ENCODE peak calls at places on chromosomes 13 and 19, in six cellular contexts. K is neuronal stem cell, O is IMR-90, D is mesenchymal stem cell, X is H1, V is trophoblast cell. I is an unnamed sample.
A peak's percentile ranks its signal among the peaks of the same experiment; 100 is the strongest.

GRCh38 chr13:83538636-83539035 is 343.6 kb downstream of the SLITRK1 start:
- DNase-seq in K (no peak), O (no peak), D (no peak), X (no peak), V (no peak), I (no peak)

GRCh38 chr19:58009666-58010301 is 7.2 kb upstream of the ZNF606 start:
- DNase-seq in K (peak; percentile 29), O (peak; percentile 63), D (no peak), X (no peak), V (peak; percentile 71), I (peak; percentile 93)

GRCh38 chr19:55333870-55334269 is 5.8 kb upstream of the KMT5C start:
- DNase-seq in K (no peak), O (no peak), D (no peak), X (no peak), V (no peak), I (no peak)

GRCh38 chr13:51125495-51126226 is 14.6 kb upstream of the C13orf42 start:
- DNase-seq in K (peak; percentile 43), O (peak; percentile 54), D (peak; percentile 53), X (peak; percentile 77), V (peak; percentile 81), I (peak; percentile 85)

GRCh38 chr19:49343127-49343526 is 7.9 kb downstream of the CD37 start:
- DNase-seq in K (no peak), O (no peak), D (no peak), X (no peak), V (no peak), I (no peak)

GRCh38 chr19:58096884-58097283 is 1.1 kb downstream of the ZSCAN18 start:
- DNase-seq in K (no peak), O (no peak), D (no peak), X (no peak), V (no peak), I (no peak)

GRCh38 chr19:49749055-49749716 is 13.9 kb downstream of the TSKS start:
- DNase-seq in K (no peak), O (peak; percentile 37), D (peak; percentile 35), X (no peak), V (peak; percentile 29), I (peak; percentile 55)

GRCh38 chr13:23552661-23553060 is 17.6 kb upstream of the TNFRSF19 start:
- DNase-seq in K (no peak), O (no peak), D (no peak), X (no peak), V (no peak), I (no peak)

GRCh38 chr13:29423050-29423449 is 172.4 kb downstream of the SLC7A1 start:
- DNase-seq in K (peak; percentile 21), O (no peak), D (no peak), X (no peak), V (no peak), I (no peak)

GRCh38 chr13:45575146-45575829 is 40.3 kb downstream of the ERICH6B start:
- DNase-seq in K (no peak), O (no peak), D (no peak), X (no peak), V (no peak), I (no peak)

GRCh38 chr13:30907167-30907761 is 1.2 kb downstream of the MEDAG start:
- DNase-seq in K (no peak), O (peak; percentile 51), D (peak; percentile 95), X (no peak), V (no peak), I (peak; percentile 25)

GRCh38 chr13:99717959-99718674 is 216.8 kb downstream of the TM9SF2 start:
- DNase-seq in K (no peak), O (no peak), D (no peak), X (no peak), V (no peak), I (peak; percentile 54)

GRCh38 chr13:48896312-48896711 is 79.4 kb upstream of the FNDC3A start:
- DNase-seq in K (no peak), O (peak; percentile 87), D (peak; percentile 18), X (no peak), V (peak; percentile 74), I (no peak)

GRCh38 chr13:44474122-44474910 is 100.7 kb downstream of the SERP2 start:
- DNase-seq in K (no peak), O (peak; percentile 17), D (peak; percentile 13), X (no peak), V (peak; percentile 36), I (peak; percentile 76)

GRCh38 chr19:33905473-33905936 is 108.8 kb downstream of the KCTD15 start:
- DNase-seq in K (peak; percentile 12), O (no peak), D (no peak), X (no peak), V (no peak), I (peak; percentile 84)

GRCh38 chr19:35754365-35755139 is 2.3 kb downstream of the HSPB6 start:
- DNase-seq in K (no peak), O (no peak), D (no peak), X (no peak), V (no peak), I (no peak)

GRCh38 chr13:91313581-91313980 is 33.9 kb upstream of the MIR17HG start:
- DNase-seq in K (no peak), O (no peak), D (no peak), X (no peak), V (no peak), I (no peak)

GRCh38 chr13:91312324-91312723 is 35.2 kb upstream of the MIR17HG start:
- DNase-seq in K (no peak), O (no peak), D (no peak), X (no peak), V (no peak), I (no peak)

GRCh38 chr13:91308299-91308698 is 39.2 kb upstream of the MIR17HG start:
- DNase-seq in K (no peak), O (no peak), D (no peak), X (no peak), V (no peak), I (peak; percentile 45)

GRCh38 chr13:91313103-91313502 is 34.4 kb upstream of the MIR17HG start:
- DNase-seq in K (no peak), O (peak; percentile 1), D (peak; percentile 38), X (no peak), V (peak; percentile 35), I (peak; percentile 56)

GRCh38 chr13:91311491-91311890 is 36.0 kb upstream of the MIR17HG start:
- DNase-seq in K (no peak), O (no peak), D (no peak), X (no peak), V (no peak), I (no peak)
- H3K36me3 ChIP-seq in K (no peaks in the 10 kb centered on the region), O (no peaks in the 10 kb centered on the region), D (no peaks in the 10 kb centered on the region), X (no peaks in the 10 kb centered on the region), V (no peaks in the 10 kb centered on the region), I (no peaks in the 10 kb centered on the region)

DNA sequence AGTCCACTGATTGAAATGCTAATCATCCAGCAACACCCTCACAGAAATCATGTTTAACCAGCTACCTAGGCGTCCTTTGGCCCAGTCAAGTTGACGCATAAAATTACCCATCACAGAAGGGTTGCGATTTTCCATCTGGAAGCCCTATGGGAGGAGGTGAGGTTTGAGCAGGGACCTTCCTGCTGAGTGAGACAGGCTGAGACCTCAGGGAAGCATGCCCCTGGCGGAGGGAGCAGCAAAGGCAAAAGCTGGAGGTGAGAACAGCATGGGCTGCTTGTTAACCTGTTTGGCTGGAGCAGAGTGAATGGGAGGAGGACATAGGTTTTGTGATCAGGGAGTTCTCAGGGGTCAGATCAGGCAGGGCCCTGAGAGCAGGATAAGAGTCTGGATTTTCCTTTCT is 7.3 kb downstream of the TTC9B start:
- DNase-seq in K (no peak), O (no peak), D (no peak), X (no peak), V (no peak), I (peak; percentile 41)
- H2AK5ac ChIP-seq in K (no peak overlapping the region), O (no peak overlapping the region), D (no peak overlapping the region), X (no peak overlapping the region), V (no peak overlapping the region), I (no peak overlapping the region)

GRCh38 chr13:113087923-113088690 is 17.5 kb upstream of the F7 start:
- DNase-seq in K (no peak), O (no peak), D (no peak), X (no peak), V (no peak), I (no peak)

GRCh38 chr13:113088691-113089020 is 16.9 kb upstream of the F7 start:
- DNase-seq in K (no peak), O (no peak), D (no peak), X (no peak), V (no peak), I (no peak)

GRCh38 chr13:113084943-113085540 is 20.5 kb upstream of the F7 start:
- DNase-seq in K (no peak), O (no peak), D (no peak), X (no peak), V (no peak), I (no peak)

GRCh38 chr13:113086031-113086750 is 19.4 kb upstream of the F7 start:
- DNase-seq in K (no peak), O (peak; percentile 12), D (no peak), X (no peak), V (no peak), I (peak; percentile 54)

GRCh38 chr13:113086991-113087922 is 18.3 kb upstream of the F7 start:
- DNase-seq in K (no peak), O (no peak), D (no peak), X (no peak), V (no peak), I (no peak)
- H3K36me3 ChIP-seq in K (peaks cover 28% of the 10 kb centered on the region), O (no peaks in the 10 kb centered on the region), D (peaks cover 2% of the 10 kb centered on the region), X (peaks cover 8% of the 10 kb centered on the region), V (no peaks in the 10 kb centered on the region), I (no peaks in the 10 kb centered on the region)

GRCh38 chr13:21730186-21730880 is 59.5 kb downstream of the FGF9 start:
- DNase-seq in K (no peak), O (no peak), D (no peak), X (no peak), V (no peak), I (no peak)
- H2AK5ac ChIP-seq in K (no peak overlapping the region), O (no peak overlapping the region), D (no peak overlapping the region), X (no peak overlapping the region), V (no peak overlapping the region), I (no peak overlapping the region)

DNA sequence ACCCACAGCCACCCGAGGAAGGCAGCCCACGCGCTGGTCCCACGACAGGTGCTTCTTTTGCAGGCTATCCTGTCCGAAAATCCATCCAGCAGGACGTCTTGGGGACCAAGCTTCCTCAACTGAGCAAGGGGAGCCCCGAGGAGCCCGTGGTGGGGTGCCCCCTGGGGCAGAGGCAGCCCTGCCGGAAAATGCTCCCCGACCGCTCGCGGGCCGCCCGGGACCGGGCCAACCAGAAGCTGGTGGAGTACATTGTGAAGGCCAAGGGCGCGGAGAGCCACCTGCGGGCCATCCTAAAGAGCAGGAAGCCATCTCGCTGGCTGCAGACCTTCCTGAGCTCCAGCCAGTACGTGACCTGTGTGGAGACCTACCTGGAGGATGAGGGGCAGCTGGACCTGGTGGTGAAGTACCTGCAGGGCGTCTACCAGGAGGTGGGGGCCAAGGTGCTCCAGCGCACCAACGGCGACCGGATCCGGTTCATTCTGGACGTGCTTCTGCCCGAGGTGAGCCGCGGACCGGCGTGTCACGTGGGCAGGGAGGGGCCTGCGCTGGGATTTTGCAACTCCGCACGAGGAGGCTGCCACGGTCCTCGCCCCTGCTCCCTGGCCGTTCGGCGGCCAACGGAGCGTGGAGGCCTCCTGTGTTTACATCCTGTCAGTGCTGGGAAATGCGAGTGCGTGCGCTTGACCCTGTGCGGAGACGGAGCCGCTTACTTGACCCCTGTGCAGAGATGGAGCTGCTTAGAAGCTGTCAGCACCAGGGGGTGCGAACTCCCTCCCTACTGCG is 12.9 kb upstream of the NDUFS7 start:
- DNase-seq in K (no peak), O (no peak), D (no peak), X (no peak), V (peak; percentile 33), I (no peak)
- H3K36me3 ChIP-seq in K (peaks cover 88% of the 10 kb centered on the region), O (peaks cover 57% of the 10 kb centered on the region), D (peaks cover 73% of the 10 kb centered on the region), X (peaks cover 56% of the 10 kb centered on the region), V (peaks cover 71% of the 10 kb centered on the region), I (peaks cover 11% of the 10 kb centered on the region)

I was measured in mesendoderm.